ENCODE peak calls at places on chromosome 12, in seven cellular contexts. Q is brain microvascular endothelial cell, V is coronary artery, I is cardiac muscle cell, C is kidney, A is body of pancreas, R is prostate gland. O is an unnamed sample.

GRCh38 chr12:47850153-47851084 is 30.7 kb upstream of the HDAC7 start:
- DNase-seq in Q (no peak), I (no peak), C (no peak), R (no peak), A (no peak), V (no peak), O (no peak)

GRCh38 chr12:122368361-122369073 is 54.0 kb downstream of the CLIP1 start:
- DNase-seq in R (no peak), A (peak), C (no peak), V (no peak), Q (peak), I (no peak), O (no peak)

GRCh38 chr12:93780115-93780641 is 103.0 kb downstream of the CRADD start:
- DNase-seq in V (no peak), Q (no peak), I (no peak), A (no peak), R (no peak), C (no peak), O (no peak)

GRCh38 chr12:47082283-47082962 is 2.7 kb upstream of the AMIGO2 start:
- DNase-seq in A (no peak), Q (no peak), C (no peak), I (no peak), R (no peak), V (no peak), O (no peak)

GRCh38 chr12:131473261-131473660 is 237.6 kb upstream of the SFSWAP start:
- DNase-seq in V (no peak), Q (no peak), R (no peak), I (no peak), A (no peak), C (no peak), O (no peak)

GRCh38 chr12:22415342-22416309 is 81.1 kb upstream of the ST8SIA1 start:
- DNase-seq in R (peak), I (no peak), A (peak), V (no peak), Q (no peak), C (no peak), O (no peak)

GRCh38 chr12:67676624-67677023 is 28.1 kb downstream of the DYRK2 start:
- DNase-seq in Q (no peak), I (no peak), R (no peak), C (no peak), A (no peak), V (no peak), O (no peak)

GRCh38 chr12:3333583-3333982 is 157.4 kb upstream of the PRMT8 start:
- DNase-seq in A (no peak), Q (no peak), V (no peak), I (peak), C (no peak), R (no peak), O (no peak)

GRCh38 chr12:55700255-55701018 is 7.3 kb downstream of the ITGA7 start:
- DNase-seq in V (no peak), C (no peak), I (no peak), R (no peak), A (no peak), Q (no peak), O (no peak)

GRCh38 chr12:20269352-20270067 is 98.8 kb upstream of the PDE3A start:
- DNase-seq in A (no peak), C (no peak), I (no peak), R (no peak), Q (no peak), V (no peak), O (no peak)

GRCh38 chr12:62914443-62914909 is 20.5 kb downstream of the PPM1H start:
- DNase-seq in I (no peak), R (no peak), C (no peak), A (no peak), V (no peak), Q (no peak), O (no peak)

GRCh38 chr12:56722832-56723231 is 2.3 kb downstream of the NACA start:
- DNase-seq in R (no peak), Q (no peak), C (no peak), V (no peak), A (no peak), I (no peak), O (no peak)
- H3K27ac ChIP-seq in R (peak), Q (no peak), C (no peak), V (no peak), A (no peak), I (peak), O (no peak)

DNA sequence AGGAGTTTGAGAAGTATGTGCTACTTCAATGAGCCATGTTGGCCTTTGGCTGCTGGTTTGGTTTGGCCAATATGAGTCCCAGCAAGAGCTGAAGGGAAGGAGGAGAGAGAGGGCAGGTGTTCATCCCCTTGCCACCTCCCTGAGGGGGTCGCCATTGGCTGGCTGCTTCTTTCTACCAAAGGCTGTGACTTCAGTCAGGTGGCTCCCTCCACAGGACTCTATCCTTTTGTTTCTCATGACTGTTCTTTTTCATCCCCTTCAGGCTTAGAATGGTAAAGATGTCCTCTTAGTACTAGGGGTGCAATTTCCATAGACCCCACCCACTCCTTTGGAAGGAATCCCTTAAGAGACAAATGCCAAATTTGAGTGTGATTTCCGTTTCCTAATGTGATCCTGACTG is 31.2 kb upstream of the OTOGL start:
- DNase-seq in R (no peak), C (no peak), A (no peak), Q (no peak), I (no peak), V (no peak), O (no peak)
- TF ChIP-seq CTCF in R (no peak), C (no peak), A (no peak), Q (no peak), I (no peak), V (no peak), O (no peak)

DNA sequence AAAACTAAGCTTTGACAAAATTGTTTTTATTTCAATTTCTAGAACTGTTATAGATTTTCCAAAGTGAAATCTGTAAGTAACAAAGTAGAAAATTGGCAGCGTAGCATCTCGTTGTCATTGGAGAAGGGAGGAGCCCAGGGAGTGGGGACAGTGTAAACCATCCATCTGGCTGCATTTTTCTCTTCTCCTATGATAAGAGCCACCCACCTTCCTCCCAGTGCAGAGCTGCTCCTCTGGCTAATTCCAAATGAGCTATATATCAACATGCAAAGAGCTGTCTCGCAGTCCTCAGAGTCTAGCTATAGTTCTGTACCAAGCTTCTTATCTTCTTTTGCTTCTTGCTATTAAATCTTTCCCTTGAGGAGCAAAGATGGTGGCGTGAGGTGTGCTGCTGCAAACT is 56.6 kb downstream of the SCN8A start:
- DNase-seq in C (no peak), A (no peak), R (no peak), Q (no peak), V (no peak), I (no peak), O (no peak)
- H3K27ac ChIP-seq in C (no peak), A (no peak), R (no peak), Q (no peak), V (no peak), I (no peak), O (no peak)

GRCh38 chr12:48934312-48934706 is 9.0 kb upstream of the FKBP11 start:
- DNase-seq in A (no peak), I (peak), V (no peak), Q (no peak), C (no peak), R (no peak), O (no peak)
- TF ChIP-seq CTCF in A (no peak), I (peak), V (no peak), Q (peak), C (no peak), R (no peak), O (no peak)

DNA sequence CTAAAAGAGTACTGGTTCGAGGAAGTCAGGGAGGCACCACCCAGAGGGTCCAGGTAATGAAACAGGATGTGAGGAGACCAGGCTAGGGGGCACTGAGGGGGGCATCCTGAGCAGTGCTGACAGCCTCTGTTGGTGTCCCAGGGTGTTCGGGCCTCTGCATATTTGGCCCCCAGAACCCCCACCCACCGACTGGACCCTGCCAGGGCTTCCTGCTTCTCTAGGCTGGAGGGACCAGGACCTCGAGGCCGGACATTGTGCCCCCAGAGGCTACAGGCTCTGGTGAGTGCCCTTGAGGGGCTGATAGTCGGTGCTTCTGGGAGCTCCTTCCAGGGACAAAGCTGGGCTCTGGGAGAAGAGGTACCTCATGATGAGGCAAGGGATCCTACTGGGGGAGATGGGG is 2.6 kb downstream of the TROAP start:
- DNase-seq in A (no peak), V (no peak), R (no peak), I (no peak), C (no peak), Q (no peak), O (no peak)
- H3K27ac ChIP-seq in A (no peak), V (no peak), R (no peak), I (no peak), C (no peak), Q (no peak), O (no peak)

GRCh38 chr12:100672075-100672592 is 98.7 kb downstream of the GAS2L3 start:
- DNase-seq in I (peak), C (no peak), A (peak), Q (no peak), V (no peak), R (no peak), O (no peak)
- TF ChIP-seq CTCF in I (peak), C (peak), A (no peak), Q (peak), V (no peak), R (no peak), O (no peak)

DNA sequence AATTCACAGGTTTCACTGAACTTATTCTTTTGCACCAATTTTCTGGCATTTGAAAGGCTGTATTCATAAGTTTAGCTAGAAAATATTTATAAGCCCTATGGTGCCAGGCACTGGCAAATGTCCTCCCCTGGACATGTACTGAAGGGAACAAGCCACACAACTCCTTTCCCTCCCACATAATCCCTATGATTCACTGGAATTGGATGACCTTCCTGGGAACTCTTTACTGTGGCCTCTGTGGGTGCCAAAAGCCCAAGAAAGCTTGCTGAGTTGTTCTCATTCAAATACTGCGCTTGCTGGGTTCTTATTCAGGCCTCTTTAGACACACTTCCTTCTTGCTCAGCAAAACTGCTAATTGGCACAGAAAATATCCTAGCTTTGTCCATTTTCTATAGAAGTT is 108.6 kb downstream of the KITLG start:
- DNase-seq in R (no peak), I (no peak), Q (peak), A (no peak), V (no peak), C (no peak), O (no peak)
- H3K27ac ChIP-seq in R (no peak), I (no peak), Q (no peak), A (no peak), V (no peak), C (no peak), O (no peak)

GRCh38 chr12:43551971-43552559 is at the start of gene ADAMTS20:
- DNase-seq in I (peak), R (no peak), C (peak), V (no peak), A (no peak), Q (no peak), O (no peak)
- TF ChIP-seq CTCF in I (no peak), R (no peak), C (no peak), V (no peak), A (no peak), Q (peak), O (no peak)

O was measured in ovary.